ENCODE peak calls at places on chromosome 9, in nine cellular contexts. One of them, this sample, is unnamed.

GRCh38 chr9:134413890-134414731 is 87.9 kb downstream of the RXRA start:
- DNase-seq in body of pancreas: peak
- DNase-seq in HepG2: no peak
- DNase-seq in prostate gland: peak
- DNase-seq in ovary: peak
- DNase-seq in breast epithelium: no peak
- DNase-seq in A549: peak
- DNase-seq in tibial nerve: no peak
- DNase-seq in IMR-90: peak
- DNase-seq in this sample: peak

GRCh38 chr9:1978941-1979340 is 36.2 kb upstream of the SMARCA2 start:
- DNase-seq in prostate gland: no peak
- DNase-seq in breast epithelium: no peak
- DNase-seq in ovary: peak
- DNase-seq in IMR-90: peak
- DNase-seq in body of pancreas: peak
- DNase-seq in A549: no peak
- DNase-seq in HepG2: peak
- DNase-seq in tibial nerve: no peak
- DNase-seq in this sample: no peak

GRCh38 chr9:4741365-4742031 is 496 bp upstream of the AK3 start:
- DNase-seq in ovary: peak
- DNase-seq in prostate gland: peak
- DNase-seq in HepG2: peak
- DNase-seq in breast epithelium: no peak
- DNase-seq in tibial nerve: no peak
- DNase-seq in body of pancreas: peak
- DNase-seq in A549: no peak
- DNase-seq in IMR-90: no peak
- DNase-seq in this sample: peak

GRCh38 chr9:75128535-75128934 is 40.2 kb downstream of the OSTF1 start:
- DNase-seq in IMR-90: no peak
- DNase-seq in A549: no peak
- DNase-seq in ovary: no peak
- DNase-seq in HepG2: no peak
- DNase-seq in body of pancreas: no peak
- DNase-seq in prostate gland: no peak
- DNase-seq in tibial nerve: no peak
- DNase-seq in breast epithelium: no peak
- DNase-seq in this sample: no peak

GRCh38 chr9:112087506-112087905 is 87.6 kb downstream of the SUSD1 start:
- DNase-seq in IMR-90: no peak
- DNase-seq in prostate gland: no peak
- DNase-seq in HepG2: no peak
- DNase-seq in body of pancreas: no peak
- DNase-seq in tibial nerve: no peak
- DNase-seq in A549: no peak
- DNase-seq in ovary: no peak
- DNase-seq in breast epithelium: no peak
- DNase-seq in this sample: no peak

GRCh38 chr9:92001244-92001643 is 51.2 kb upstream of the ROR2 start:
- DNase-seq in breast epithelium: no peak
- DNase-seq in HepG2: no peak
- DNase-seq in body of pancreas: no peak
- DNase-seq in prostate gland: no peak
- DNase-seq in IMR-90: peak
- DNase-seq in A549: no peak
- DNase-seq in tibial nerve: no peak
- DNase-seq in ovary: no peak
- DNase-seq in this sample: no peak

GRCh38 chr9:34552606-34552981 is 29.8 kb upstream of the ENHO start:
- DNase-seq in IMR-90: no peak
- DNase-seq in prostate gland: no peak
- DNase-seq in body of pancreas: no peak
- DNase-seq in tibial nerve: peak
- DNase-seq in ovary: no peak
- DNase-seq in HepG2: no peak
- DNase-seq in breast epithelium: no peak
- DNase-seq in A549: no peak
- DNase-seq in this sample: no peak

GRCh38 chr9:86239053-86239770 is 20.2 kb downstream of the C9orf153 start:
- DNase-seq in ovary: no peak
- DNase-seq in body of pancreas: no peak
- DNase-seq in HepG2: no peak
- DNase-seq in A549: peak
- DNase-seq in breast epithelium: no peak
- DNase-seq in IMR-90: no peak
- DNase-seq in prostate gland: no peak
- DNase-seq in tibial nerve: no peak
- DNase-seq in this sample: no peak

GRCh38 chr9:107730691-107731090 is 241.1 kb upstream of the KLF4 start:
- DNase-seq in prostate gland: no peak
- DNase-seq in A549: no peak
- DNase-seq in IMR-90: no peak
- DNase-seq in body of pancreas: no peak
- DNase-seq in HepG2: no peak
- DNase-seq in tibial nerve: no peak
- DNase-seq in ovary: no peak
- DNase-seq in breast epithelium: no peak
- DNase-seq in this sample: no peak

GRCh38 chr9:18122156-18122555 is 351.8 kb upstream of the ADAMTSL1 start:
- DNase-seq in tibial nerve: no peak
- DNase-seq in ovary: no peak
- DNase-seq in A549: no peak
- DNase-seq in HepG2: no peak
- DNase-seq in body of pancreas: no peak
- DNase-seq in IMR-90: peak
- DNase-seq in breast epithelium: no peak
- DNase-seq in prostate gland: no peak
- DNase-seq in this sample: no peak

GRCh38 chr9:134136117-134136996 is 475 bp downstream of the WDR5 start:
- DNase-seq in body of pancreas: peak
- DNase-seq in HepG2: no peak
- DNase-seq in ovary: peak
- DNase-seq in A549: no peak
- DNase-seq in IMR-90: peak
- DNase-seq in prostate gland: no peak
- DNase-seq in breast epithelium: no peak
- DNase-seq in tibial nerve: no peak
- DNase-seq in this sample: peak

GRCh38 chr9:134689320-134690181 is 47.9 kb downstream of the COL5A1 start:
- DNase-seq in ovary: peak
- DNase-seq in breast epithelium: peak
- DNase-seq in prostate gland: peak
- DNase-seq in IMR-90: peak
- DNase-seq in A549: peak
- DNase-seq in HepG2: peak
- DNase-seq in tibial nerve: peak
- DNase-seq in body of pancreas: peak
- DNase-seq in this sample: peak

GRCh38 chr9:34522091-34522887 is 501 bp downstream of the ENHO start:
- DNase-seq in ovary: no peak
- DNase-seq in body of pancreas: peak
- DNase-seq in tibial nerve: no peak
- DNase-seq in breast epithelium: no peak
- DNase-seq in prostate gland: no peak
- DNase-seq in A549: no peak
- DNase-seq in HepG2: no peak
- DNase-seq in IMR-90: no peak
- DNase-seq in this sample: peak

GRCh38 chr9:130234340-130235260 is 31.0 kb upstream of the HMCN2 start:
- DNase-seq in body of pancreas: no peak
- DNase-seq in ovary: no peak
- DNase-seq in A549: no peak
- DNase-seq in HepG2: no peak
- DNase-seq in breast epithelium: no peak
- DNase-seq in prostate gland: no peak
- DNase-seq in tibial nerve: no peak
- DNase-seq in IMR-90: peak
- DNase-seq in this sample: no peak

GRCh38 chr9:127112683-127113539 is 9.5 kb downstream of the ANGPTL2 start:
- DNase-seq in HepG2: no peak
- DNase-seq in IMR-90: no peak
- DNase-seq in A549: no peak
- DNase-seq in ovary: no peak
- DNase-seq in tibial nerve: no peak
- DNase-seq in breast epithelium: no peak
- DNase-seq in body of pancreas: no peak
- DNase-seq in prostate gland: no peak
- DNase-seq in this sample: no peak

GRCh38 chr9:70439991-70440706 is 25.7 kb upstream of the KLF9 start:
- DNase-seq in body of pancreas: no peak
- DNase-seq in IMR-90: peak
- DNase-seq in breast epithelium: no peak
- DNase-seq in tibial nerve: no peak
- DNase-seq in HepG2: no peak
- DNase-seq in A549: peak
- DNase-seq in ovary: no peak
- DNase-seq in prostate gland: no peak
- DNase-seq in this sample: no peak

GRCh38 chr9:105070176-105070575 is 142.2 kb upstream of the ABCA1 start:
- DNase-seq in breast epithelium: no peak
- DNase-seq in tibial nerve: no peak
- DNase-seq in prostate gland: no peak
- DNase-seq in IMR-90: no peak
- DNase-seq in ovary: no peak
- DNase-seq in body of pancreas: no peak
- DNase-seq in HepG2: no peak
- DNase-seq in A549: no peak
- DNase-seq in this sample: no peak

GRCh38 chr9:115117999-115118470 is at the start of gene TNC:
- DNase-seq in IMR-90: peak
- DNase-seq in HepG2: no peak
- DNase-seq in ovary: no peak
- DNase-seq in breast epithelium: peak
- DNase-seq in body of pancreas: peak
- DNase-seq in tibial nerve: peak
- DNase-seq in A549: peak
- DNase-seq in prostate gland: peak
- DNase-seq in this sample: peak

GRCh38 chr9:120923620-120924328 is 2.8 kb downstream of the TRAF1 start:
- DNase-seq in ovary: no peak
- DNase-seq in IMR-90: no peak
- DNase-seq in HepG2: no peak
- DNase-seq in A549: no peak
- DNase-seq in breast epithelium: no peak
- DNase-seq in prostate gland: no peak
- DNase-seq in body of pancreas: no peak
- DNase-seq in tibial nerve: no peak
- DNase-seq in this sample: no peak

GRCh38 chr9:27542519-27542918 is 12.9 kb upstream of the MOB3B start:
- DNase-seq in A549: no peak
- DNase-seq in prostate gland: peak
- DNase-seq in HepG2: no peak
- DNase-seq in ovary: no peak
- DNase-seq in body of pancreas: no peak
- DNase-seq in IMR-90: no peak
- DNase-seq in breast epithelium: peak
- DNase-seq in tibial nerve: no peak
- DNase-seq in this sample: no peak

GRCh38 chr9:127976498-127976897 is 4.3 kb downstream of the EEIG1 start:
- DNase-seq in tibial nerve: no peak
- DNase-seq in IMR-90: no peak
- DNase-seq in HepG2: no peak
- DNase-seq in A549: no peak
- DNase-seq in breast epithelium: peak
- DNase-seq in body of pancreas: peak
- DNase-seq in prostate gland: no peak
- DNase-seq in ovary: no peak
- DNase-seq in this sample: no peak

GRCh38 chr9:12732971-12733370 is 39.8 kb downstream of the TYRP1 start:
- DNase-seq in breast epithelium: no peak
- DNase-seq in ovary: no peak
- DNase-seq in IMR-90: no peak
- DNase-seq in tibial nerve: no peak
- DNase-seq in HepG2: no peak
- DNase-seq in A549: no peak
- DNase-seq in body of pancreas: no peak
- DNase-seq in prostate gland: no peak
- DNase-seq in this sample: no peak

GRCh38 chr9:87290241-87290700 is 207.4 kb upstream of the DAPK1 start:
- DNase-seq in IMR-90: peak
- DNase-seq in tibial nerve: no peak
- DNase-seq in body of pancreas: no peak
- DNase-seq in prostate gland: no peak
- DNase-seq in A549: no peak
- DNase-seq in breast epithelium: no peak
- DNase-seq in ovary: no peak
- DNase-seq in HepG2: no peak
- DNase-seq in this sample: no peak
- TF ChIP-seq CTCF in IMR-90: peak
- TF ChIP-seq CTCF in tibial nerve: no peak
- TF ChIP-seq CTCF in body of pancreas: no peak
- TF ChIP-seq CTCF in prostate gland: no peak
- TF ChIP-seq CTCF in A549: no peak
- TF ChIP-seq CTCF in breast epithelium: peak
- TF ChIP-seq CTCF in ovary: no peak
- TF ChIP-seq CTCF in HepG2: no peak
- TF ChIP-seq CTCF in this sample: no peak

DNA sequence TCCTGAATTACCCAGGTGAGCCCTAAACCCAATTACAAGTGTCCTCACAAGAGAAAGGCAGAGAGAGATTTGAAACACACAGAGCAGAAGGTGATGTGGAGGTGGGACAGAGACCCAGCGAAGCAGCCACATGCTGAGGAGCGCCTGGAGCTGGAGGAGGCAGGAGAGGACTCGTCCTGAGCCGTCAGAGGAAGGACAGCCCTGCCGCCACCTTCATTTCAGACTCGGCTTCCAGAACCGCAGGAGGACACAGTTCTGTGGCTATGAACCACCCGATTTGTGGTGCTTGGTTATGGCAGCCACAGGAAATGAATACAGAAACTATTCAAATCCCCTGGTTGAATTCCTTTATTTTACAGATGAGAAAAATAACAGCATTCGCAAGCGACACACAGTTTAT is 16.4 kb upstream of the FBP1 start:
- DNase-seq in HepG2: no peak
- DNase-seq in ovary: no peak
- DNase-seq in tibial nerve: no peak
- DNase-seq in A549: no peak
- DNase-seq in prostate gland: no peak
- DNase-seq in IMR-90: no peak
- DNase-seq in breast epithelium: no peak
- DNase-seq in body of pancreas: no peak
- DNase-seq in this sample: no peak
- H3K27ac ChIP-seq in HepG2: no peak
- H3K27ac ChIP-seq in ovary: no peak
- H3K27ac ChIP-seq in tibial nerve: no peak
- H3K27ac ChIP-seq in A549: no peak
- H3K27ac ChIP-seq in prostate gland: no peak
- H3K27ac ChIP-seq in IMR-90: no peak
- H3K27ac ChIP-seq in breast epithelium: no peak
- H3K27ac ChIP-seq in body of pancreas: no peak
- H3K27ac ChIP-seq in this sample: no peak

GRCh38 chr9:80369641-80370040 is 797.9 kb downstream of the TLE4 start:
- DNase-seq in HepG2: no peak
- DNase-seq in prostate gland: no peak
- DNase-seq in tibial nerve: no peak
- DNase-seq in breast epithelium: no peak
- DNase-seq in body of pancreas: no peak
- DNase-seq in ovary: no peak
- DNase-seq in IMR-90: no peak
- DNase-seq in A549: no peak
- DNase-seq in this sample: no peak
- TF ChIP-seq POLR2A in HepG2: no peak
- TF ChIP-seq POLR2A in prostate gland: no peak
- TF ChIP-seq POLR2A in tibial nerve: no peak
- TF ChIP-seq POLR2A in breast epithelium: no peak
- TF ChIP-seq POLR2A in body of pancreas: no peak
- TF ChIP-seq POLR2A in ovary: no peak
- TF ChIP-seq POLR2A in IMR-90: no peak
- TF ChIP-seq POLR2A in A549: no peak
- TF ChIP-seq POLR2A in this sample: no peak

GRCh38 chr9:73162987-73163763 is 11.5 kb downstream of the ANXA1 start:
- DNase-seq in HepG2: no peak
- DNase-seq in tibial nerve: no peak
- DNase-seq in A549: no peak
- DNase-seq in ovary: no peak
- DNase-seq in prostate gland: no peak
- DNase-seq in breast epithelium: no peak
- DNase-seq in IMR-90: no peak
- DNase-seq in body of pancreas: no peak
- DNase-seq in this sample: no peak
- TF ChIP-seq CTCF in HepG2: no peak
- TF ChIP-seq CTCF in tibial nerve: no peak
- TF ChIP-seq CTCF in A549: no peak
- TF ChIP-seq CTCF in ovary: no peak
- TF ChIP-seq CTCF in prostate gland: no peak
- TF ChIP-seq CTCF in breast epithelium: no peak
- TF ChIP-seq CTCF in IMR-90: no peak
- TF ChIP-seq CTCF in body of pancreas: no peak
- TF ChIP-seq CTCF in this sample: no peak